ENCODE peak calls at places on chromosomes 3 and 15, in four cellular contexts. B is K562, Q is HepG2, K is HCT116. W is an unnamed sample.
A peak's percentile ranks its signal among the peaks of the same experiment; 100 is the strongest.

GRCh38 chr15:101641134-101641764 is 10.9 kb downstream of the TM2D3 start:
- DNase-seq in B (peak; percentile 58), Q (peak; percentile 52), K (peak; percentile 42), W (peak; percentile 55)

GRCh38 chr15:76840830-76841460 is 64.2 kb downstream of the SCAPER start:
- DNase-seq in Q (peak; percentile 26), K (peak; percentile 8), B (no peak), W (no peak)

GRCh38 chr15:39602143-39602542 is 21.3 kb downstream of the THBS1 start:
- DNase-seq in B (no peak), K (no peak), Q (peak; percentile 40), W (no peak)

GRCh38 chr15:99014803-99015676 is 7.4 kb upstream of the PGPEP1L start:
- DNase-seq in K (peak; percentile 36), B (peak; percentile 53), Q (peak; percentile 28), W (peak; percentile 57)

GRCh38 chr3:76097588-76097975 is 312.2 kb upstream of the ZNF717 start:
- DNase-seq in Q (no peak), B (no peak), K (no peak), W (no peak)

GRCh38 chr15:39084683-39085530 is 496.0 kb upstream of the THBS1 start:
- DNase-seq in Q (peak; percentile 21), B (no peak), K (no peak), W (no peak)

GRCh38 chr15:25844981-25845680 is 18.0 kb downstream of the ATP10A start:
- DNase-seq in Q (no peak), K (no peak), B (no peak), W (no peak)

GRCh38 chr3:13353936-13354542 is 66.1 kb downstream of the NUP210 start:
- DNase-seq in K (no peak), Q (no peak), B (peak; percentile 40), W (no peak)

GRCh38 chr3:22361465-22361864 is 610.5 kb upstream of the ZNF385D start:
- DNase-seq in B (no peak), Q (no peak), K (no peak), W (no peak)

GRCh38 chr3:117485841-117486240 is 776.3 kb downstream of the TUSC7 start:
- DNase-seq in K (no peak), Q (no peak), B (no peak), W (no peak)

GRCh38 chr3:115602194-115602593 is 21.1 kb upstream of the GAP43 start:
- DNase-seq in K (no peak), Q (no peak), B (no peak), W (no peak)

GRCh38 chr3:13698498-13698897 is 149.6 kb downstream of the FBLN2 start:
- DNase-seq in Q (no peak), K (no peak), B (no peak), W (peak; percentile 62)

GRCh38 chr3:102514241-102514640 is 79.4 kb downstream of the ZPLD1 start:
- DNase-seq in Q (no peak), K (no peak), B (no peak), W (no peak)

GRCh38 chr15:42090375-42090774 is 4.0 kb downstream of the PLA2G4D start:
- DNase-seq in K (no peak), Q (no peak), B (no peak), W (no peak)

GRCh38 chr3:128884992-128885391 is 5.6 kb downstream of the ACAD9 start:
- DNase-seq in Q (no peak), B (no peak), K (no peak), W (no peak)

GRCh38 chr3:186181901-186182300 is 73.0 kb upstream of the ETV5 start:
- DNase-seq in B (no peak), Q (no peak), K (no peak), W (no peak)

GRCh38 chr3:189512824-189513223 is 118.4 kb upstream of the TP63 start:
- DNase-seq in B (no peak), K (no peak), Q (no peak), W (no peak)

GRCh38 chr15:31387101-31387482 is 60.5 kb downstream of the KLF13 start:
- DNase-seq in B (no peak), Q (no peak), K (no peak), W (no peak)

GRCh38 chr15:39685999-39686613 is 96.5 kb downstream of the FSIP1 start:
- DNase-seq in Q (peak; percentile 43), K (peak; percentile 37), B (peak; percentile 53), W (no peak)

GRCh38 chr15:46232471-46232870 is 597.6 kb downstream of the SQOR start:
- DNase-seq in K (no peak), B (no peak), Q (no peak), W (no peak)

GRCh38 chr3:134608023-134608758 is 42.6 kb downstream of the KY start:
- DNase-seq in B (no peak), Q (no peak), K (no peak), W (no peak)

DNA sequence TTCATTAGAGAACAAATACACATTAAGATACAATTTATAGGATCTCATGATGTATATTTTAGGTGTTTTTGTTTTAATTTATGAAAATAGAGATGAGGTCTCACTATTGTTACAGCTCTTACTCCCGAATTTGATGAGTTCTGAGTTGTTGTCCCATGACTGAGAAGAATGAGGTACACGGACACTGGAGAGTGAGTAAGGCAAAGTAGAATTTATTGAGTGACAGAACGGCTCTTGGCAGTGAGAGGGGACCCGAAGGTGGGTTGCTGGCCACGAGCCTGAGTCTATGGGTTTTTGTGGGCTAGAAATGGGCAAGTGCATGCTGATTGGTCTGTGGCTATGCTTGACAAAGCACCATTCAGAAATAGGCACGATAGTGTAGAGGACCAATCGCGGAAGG is 3.1 kb upstream of the RNF168 start:
- DNase-seq in K (no peak), B (no peak), Q (no peak), W (no peak)
- TF ChIP-seq ZNF274 in K (no peak), B (no peak), Q (no peak), W (no peak)

GRCh38 chr3:50516048-50516871 is 12.8 kb upstream of the CACNA2D2 start:
- DNase-seq in Q (peak; percentile 68), B (peak; percentile 49), K (no peak), W (peak; percentile 76)

GRCh38 chr3:50515565-50516047 is 12.2 kb upstream of the CACNA2D2 start:
- DNase-seq in K (no peak), Q (peak; percentile 12), B (peak; percentile 26), W (no peak)

GRCh38 chr3:50518441-50518840 is 15.0 kb upstream of the CACNA2D2 start:
- DNase-seq in B (no peak), K (no peak), Q (no peak), W (no peak)

GRCh38 chr3:50519471-50520089 is 16.1 kb upstream of the CACNA2D2 start:
- DNase-seq in B (peak; percentile 73), Q (peak; percentile 41), K (peak; percentile 60), W (peak; percentile 81)

GRCh38 chr3:50517721-50518206 is 14.3 kb upstream of the CACNA2D2 start:
- DNase-seq in B (no peak), Q (no peak), K (no peak), W (no peak)
- H3K4me1 ChIP-seq in B (no peaks in the 10 kb centered on the region), Q (peaks cover 38% of the 10 kb centered on the region), K (peaks cover 6% of the 10 kb centered on the region), W (peaks cover 51% of the 10 kb centered on the region)

GRCh38 chr3:59829527-59829926 is 779.7 kb upstream of the CFAP20DC start:
- DNase-seq in Q (no peak), K (no peak), B (no peak), W (no peak)
- H3K9ac ChIP-seq in Q (no peak overlapping the region), K (no peak overlapping the region), B (no peak overlapping the region), W (no peak overlapping the region)

GRCh38 chr15:63981596-63982320 is 64.5 kb downstream of the DAPK2 start:
- DNase-seq in K (no peak), B (no peak), Q (no peak), W (no peak)
- TF ChIP-seq ZNF274 in K (no peak), B (no peak), Q (no peak), W (no peak)

GRCh38 chr15:84824260-84824690 is 7.1 kb downstream of the ALPK3 start:
- DNase-seq in B (no peak), Q (peak; percentile 50), K (no peak), W (no peak)

GRCh38 chr15:84819791-84820190 is 2.6 kb downstream of the ALPK3 start:
- DNase-seq in K (no peak), Q (no peak), B (no peak), W (no peak)

GRCh38 chr15:84821501-84822021 is 4.4 kb downstream of the ALPK3 start:
- DNase-seq in Q (peak; percentile 34), B (peak; percentile 41), K (no peak), W (no peak)

GRCh38 chr15:84823580-84823878 is 6.4 kb downstream of the ALPK3 start:
- DNase-seq in Q (no peak), B (no peak), K (no peak), W (no peak)

GRCh38 chr15:84822774-84823579 is 5.8 kb downstream of the ALPK3 start:
- DNase-seq in B (no peak), K (no peak), Q (no peak), W (no peak)
- H3K4me1 ChIP-seq in B (peaks cover 34% of the 10 kb centered on the region), K (peaks cover 27% of the 10 kb centered on the region), Q (peaks cover 71% of the 10 kb centered on the region), W (peaks cover 21% of the 10 kb centered on the region)

DNA sequence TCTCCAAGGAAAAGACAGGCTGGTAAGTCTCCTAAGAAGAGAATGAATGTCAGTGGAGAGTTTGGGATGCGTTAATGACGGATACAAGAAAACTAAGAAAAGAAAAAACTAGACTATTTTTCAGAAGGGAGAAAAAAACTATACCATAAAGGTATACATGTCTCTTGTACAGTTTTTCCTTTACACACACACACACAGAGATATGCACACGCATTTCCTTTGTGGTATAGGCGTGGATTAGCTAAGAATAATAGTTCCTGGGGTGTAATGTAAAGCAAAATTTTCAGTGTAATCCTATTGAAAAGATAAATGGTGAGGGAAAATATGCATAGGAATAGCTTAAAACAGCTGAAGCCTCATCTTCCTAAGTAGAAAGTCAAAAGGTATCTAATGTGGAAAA is 36.3 kb downstream of the GABPB1 start:
- DNase-seq in Q (no peak), K (no peak), B (no peak), W (no peak)
- H3K9ac ChIP-seq in Q (no peak overlapping the region), K (no peak overlapping the region), B (no peak overlapping the region), W (no peak overlapping the region)

GRCh38 chr15:90162956-90163355 is 38.2 kb upstream of the SEMA4B start:
- DNase-seq in Q (no peak), B (no peak), K (no peak), W (no peak)

GRCh38 chr15:90161946-90162345 is 39.2 kb upstream of the SEMA4B start:
- DNase-seq in Q (no peak), B (no peak), K (no peak), W (no peak)

GRCh38 chr15:90167121-90167520 is 34.0 kb upstream of the SEMA4B start:
- DNase-seq in K (no peak), B (no peak), Q (no peak), W (no peak)

GRCh38 chr15:90165659-90166489 is 35.3 kb upstream of the SEMA4B start:
- DNase-seq in Q (peak; percentile 95), K (peak; percentile 98), B (peak; percentile 73), W (no peak)

DNA sequence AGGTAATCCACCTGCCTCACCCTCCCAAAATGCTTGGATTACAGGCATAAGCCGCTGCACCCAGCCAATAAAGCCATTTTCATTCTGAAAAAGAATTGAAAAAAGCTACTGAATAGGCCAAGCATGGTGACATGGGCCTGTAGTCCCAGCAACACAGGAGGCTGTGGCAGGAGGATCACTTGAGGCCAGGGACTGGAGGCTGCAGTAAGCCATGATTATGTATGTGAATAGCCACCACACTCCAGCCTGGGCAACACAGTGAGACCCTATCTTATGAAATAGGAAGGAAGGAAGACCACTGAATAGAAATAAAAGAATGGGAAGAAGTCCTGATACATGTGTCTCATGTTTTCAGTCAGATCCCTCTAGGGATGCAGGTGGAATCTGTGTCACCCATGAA is 36.0 kb upstream of the SEMA4B start:
- DNase-seq in Q (no peak), K (no peak), B (no peak), W (no peak)
- TF ChIP-seq ZNF274 in Q (no peak), K (no peak), B (no peak), W (no peak)

GRCh38 chr3:50585919-50586762 is 16.8 kb downstream of the HEMK1 start:
- DNase-seq in B (no peak), K (no peak), Q (no peak), W (no peak)
- H3K4me1 ChIP-seq in B (peaks cover 32% of the 10 kb centered on the region), K (peaks cover 8% of the 10 kb centered on the region), Q (peaks cover 99% of the 10 kb centered on the region), W (peaks cover 12% of the 10 kb centered on the region)

GRCh38 chr15:34810455-34811146 is 15.3 kb upstream of the ACTC1 start:
- DNase-seq in B (no peak), Q (no peak), K (no peak), W (no peak)
- H3K9ac ChIP-seq in B (no peak overlapping the region), Q (no peak overlapping the region), K (no peak overlapping the region), W (no peak overlapping the region)